ENCODE peak calls at places on chromosomes 12 and 14, in eight cellular contexts. J, C, K, B, F, Z, L and X are unnamed samples.

GRCh38 chr14:73863209-73863608 is 11.6 kb downstream of the PTGR2 start:
- DNase-seq in J (no peak), C (no peak), K (no peak), B (no peak), F (no peak), Z (no peak), L (no peak), X (no peak)

GRCh38 chr14:23141706-23142467 is 22.8 kb upstream of the CEBPE start:
- DNase-seq in J (no peak), C (no peak), K (no peak), B (no peak), F (no peak), Z (no peak), L (peak), X (no peak)

GRCh38 chr12:122040579-122041386 is 19.1 kb downstream of the BCL7A start:
- DNase-seq in J (no peak), C (peak), K (no peak), B (no peak), F (no peak), Z (no peak), L (no peak), X (peak)

GRCh38 chr14:63867926-63868921 is 15.4 kb downstream of the SYNE2 start:
- DNase-seq in J (no peak), C (no peak), K (peak), B (no peak), F (no peak), Z (no peak), L (peak), X (no peak)

GRCh38 chr14:69657961-69658360 is 46.6 kb downstream of the SUSD6 start:
- DNase-seq in J (no peak), C (peak), K (no peak), B (no peak), F (peak), Z (no peak), L (no peak), X (no peak)

GRCh38 chr14:66288511-66288910 is 197.7 kb upstream of the CCDC196 start:
- DNase-seq in J (no peak), C (no peak), K (no peak), B (no peak), F (peak), Z (no peak), L (no peak), X (peak)

GRCh38 chr14:45359766-45360165 is 106.8 kb upstream of the MIS18BP1 start:
- DNase-seq in J (no peak), C (no peak), K (no peak), B (no peak), F (peak), Z (no peak), L (no peak), X (no peak)

GRCh38 chr12:81896771-81897170 is 137.6 kb upstream of the PPFIA2 start:
- DNase-seq in J (no peak), C (no peak), K (no peak), B (peak), F (peak), Z (no peak), L (no peak), X (no peak)

GRCh38 chr12:104680070-104680469 is 223.3 kb downstream of the CHST11 start:
- DNase-seq in J (no peak), C (no peak), K (peak), B (peak), F (peak), Z (no peak), L (no peak), X (no peak)

GRCh38 chr12:50613463-50613862 is 108.7 kb downstream of the DIP2B start:
- DNase-seq in J (no peak), C (no peak), K (no peak), B (no peak), F (no peak), Z (no peak), L (no peak), X (no peak)

GRCh38 chr12:5083955-5084849 is 40.5 kb downstream of the KCNA5 start:
- DNase-seq in J (no peak), C (no peak), K (no peak), B (peak), F (peak), Z (peak), L (no peak), X (peak)

GRCh38 chr14:99724196-99724891 is 40.2 kb downstream of the CYP46A1 start:
- DNase-seq in J (no peak), C (no peak), K (no peak), B (no peak), F (no peak), Z (no peak), L (no peak), X (no peak)

GRCh38 chr12:103858953-103859601 is 18.0 kb upstream of the NT5DC3 start:
- DNase-seq in J (no peak), C (peak), K (no peak), B (no peak), F (peak), Z (peak), L (peak), X (peak)

GRCh38 chr14:91059576-91060471 is 617 bp downstream of the RPS6KA5 start:
- DNase-seq in J (peak), C (peak), K (peak), B (peak), F (peak), Z (no peak), L (peak), X (no peak)

GRCh38 chr12:19440916-19441315 is 1.6 kb downstream of the AEBP2 start:
- DNase-seq in J (no peak), C (no peak), K (no peak), B (no peak), F (no peak), Z (no peak), L (no peak), X (no peak)

GRCh38 chr14:73935666-73936065 is 14.2 kb downstream of the FAM161B start:
- DNase-seq in J (no peak), C (no peak), K (no peak), B (no peak), F (peak), Z (no peak), L (no peak), X (no peak)

GRCh38 chr12:15037091-15037723 is 64.4 kb downstream of the PDE6H start:
- DNase-seq in J (no peak), C (no peak), K (no peak), B (no peak), F (no peak), Z (no peak), L (no peak), X (no peak)

DNA sequence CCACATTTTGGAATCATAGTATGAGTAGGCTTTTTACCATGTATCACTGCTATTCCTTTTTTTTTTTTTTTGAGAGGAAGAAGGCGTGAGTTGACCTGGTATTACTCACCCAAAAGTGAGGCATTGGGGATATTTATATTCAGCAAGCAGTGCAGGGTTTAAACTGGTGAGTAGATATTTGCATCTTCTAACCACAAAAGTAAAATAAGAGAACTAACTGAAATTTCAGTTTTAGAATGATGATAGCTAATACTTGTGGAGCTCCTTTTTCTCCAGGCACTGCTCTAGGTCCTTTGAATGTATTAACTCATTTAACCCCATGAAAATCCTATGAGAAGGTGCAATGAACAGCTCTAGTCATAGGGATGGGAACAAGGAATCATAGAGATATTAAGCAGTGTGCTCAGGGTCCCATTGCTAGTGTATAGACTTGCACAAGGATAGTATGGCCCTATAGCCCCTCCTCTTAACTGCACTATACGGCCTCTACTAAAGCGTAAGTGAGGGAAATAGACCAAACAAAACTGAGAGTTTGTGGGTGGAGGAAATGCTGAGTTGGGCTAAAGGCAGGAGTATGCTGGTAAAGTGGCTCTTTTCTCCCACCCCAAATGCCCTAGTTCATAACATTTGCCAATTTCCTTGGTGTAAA is 104.3 kb upstream of the MAX start:
- DNase-seq in J (no peak), C (no peak), K (no peak), B (no peak), F (peak), Z (peak), L (no peak), X (no peak)
- TF ChIP-seq CTCF in J (no peak), C (no peak), K (no peak), B (no peak), F (no peak), Z (no peak), L (no peak), X (no peak)

DNA sequence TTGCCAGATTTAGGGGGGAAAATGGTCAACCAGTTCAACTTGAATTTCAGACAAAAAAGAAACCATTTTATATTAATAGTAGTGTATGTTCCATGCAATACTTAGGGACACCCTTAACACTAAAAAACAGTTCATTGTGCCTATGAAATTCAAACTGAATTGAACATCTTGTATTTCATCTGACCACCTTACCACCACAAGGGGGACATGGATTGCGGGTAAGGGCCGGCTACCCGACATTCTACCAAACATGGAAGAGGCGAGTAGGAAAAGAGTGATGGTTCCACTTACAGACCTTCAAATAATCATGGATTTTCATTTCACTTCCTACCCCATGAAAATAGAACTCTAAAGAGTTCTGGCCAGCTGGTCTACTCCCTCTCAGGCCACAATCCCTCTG is 10.3 kb upstream of the STK38L start:
- DNase-seq in J (no peak), C (no peak), K (no peak), B (no peak), F (no peak), Z (no peak), L (no peak), X (no peak)
- TF ChIP-seq CTCF in J (no peak), C (no peak), K (no peak), B (peak), F (no peak), Z (no peak), L (no peak), X (no peak)

GRCh38 chr12:114711689-114712152 is 27.7 kb upstream of the TBX3 start:
- DNase-seq in J (no peak), C (no peak), K (no peak), B (peak), F (no peak), Z (no peak), L (no peak), X (no peak)
- TF ChIP-seq CTCF in J (no peak), C (no peak), K (no peak), B (no peak), F (no peak), Z (no peak), L (no peak), X (no peak)

GRCh38 chr14:94691658-94692029 is 78.3 kb downstream of the GSC start:
- DNase-seq in J (no peak), C (no peak), K (no peak), B (no peak), F (peak), Z (no peak), L (no peak), X (no peak)
- TF ChIP-seq CTCF in J (no peak), C (no peak), K (no peak), B (no peak), F (no peak), Z (no peak), L (no peak), X (no peak)

GRCh38 chr12:46468159-46468558 is 95.6 kb upstream of the SLC38A2 start:
- DNase-seq in J (no peak), C (no peak), K (no peak), B (no peak), F (no peak), Z (no peak), L (no peak), X (no peak)
- TF ChIP-seq CTCF in J (no peak), C (no peak), K (no peak), B (no peak), F (no peak), Z (no peak), L (no peak), X (no peak)